ENCODE peak calls at places on chromosome 20, in eight cellular contexts. One of them, this sample, is unnamed. For H3K4me1, the result is how much of the 10 kb centered on the place peaks cover.

GRCh38 chr20:276620-277495 is 13.7 kb downstream of the C20orf96 start:
- DNase-seq in stomach: no peak
- DNase-seq in HCT116: no peak
- DNase-seq in breast epithelium: no peak
- DNase-seq in sigmoid colon: no peak
- DNase-seq in spleen: no peak
- DNase-seq in transverse colon: no peak
- DNase-seq in esophagus muscularis mucosa: no peak
- DNase-seq in this sample: no peak

GRCh38 chr20:313948-314347 is 11.4 kb upstream of the SOX12 start:
- DNase-seq in stomach: no peak
- DNase-seq in HCT116: no peak
- DNase-seq in breast epithelium: no peak
- DNase-seq in sigmoid colon: no peak
- DNase-seq in spleen: no peak
- DNase-seq in transverse colon: no peak
- DNase-seq in esophagus muscularis mucosa: no peak
- DNase-seq in this sample: no peak

GRCh38 chr20:62117658-62118057 is 4.6 kb upstream of the LSM14B start:
- DNase-seq in stomach: peak
- DNase-seq in HCT116: no peak
- DNase-seq in breast epithelium: no peak
- DNase-seq in sigmoid colon: no peak
- DNase-seq in spleen: peak
- DNase-seq in transverse colon: peak
- DNase-seq in esophagus muscularis mucosa: no peak
- DNase-seq in this sample: no peak

GRCh38 chr20:57025261-57025660 is 241.2 kb downstream of the BMP7 start:
- DNase-seq in stomach: no peak
- DNase-seq in HCT116: no peak
- DNase-seq in breast epithelium: no peak
- DNase-seq in sigmoid colon: no peak
- DNase-seq in spleen: no peak
- DNase-seq in transverse colon: no peak
- DNase-seq in esophagus muscularis mucosa: no peak
- DNase-seq in this sample: peak

GRCh38 chr20:34295284-34295683 is 7.9 kb downstream of the AHCY start:
- DNase-seq in stomach: no peak
- DNase-seq in HCT116: no peak
- DNase-seq in breast epithelium: no peak
- DNase-seq in sigmoid colon: no peak
- DNase-seq in spleen: no peak
- DNase-seq in transverse colon: no peak
- DNase-seq in esophagus muscularis mucosa: no peak
- DNase-seq in this sample: no peak

GRCh38 chr20:45111799-45112471 is 3.0 kb downstream of the WFDC5 start:
- DNase-seq in stomach: no peak
- DNase-seq in HCT116: no peak
- DNase-seq in breast epithelium: no peak
- DNase-seq in sigmoid colon: no peak
- DNase-seq in spleen: no peak
- DNase-seq in transverse colon: no peak
- DNase-seq in esophagus muscularis mucosa: peak
- DNase-seq in this sample: no peak

GRCh38 chr20:44706371-44707258 is 8.6 kb upstream of the CCN5 start:
- DNase-seq in stomach: no peak
- DNase-seq in HCT116: no peak
- DNase-seq in breast epithelium: no peak
- DNase-seq in sigmoid colon: peak
- DNase-seq in spleen: no peak
- DNase-seq in transverse colon: no peak
- DNase-seq in esophagus muscularis mucosa: no peak
- DNase-seq in this sample: no peak

GRCh38 chr20:36506253-36506652 is 35.1 kb upstream of the MYL9 start:
- DNase-seq in stomach: no peak
- DNase-seq in HCT116: no peak
- DNase-seq in breast epithelium: no peak
- DNase-seq in sigmoid colon: no peak
- DNase-seq in spleen: no peak
- DNase-seq in transverse colon: no peak
- DNase-seq in esophagus muscularis mucosa: no peak
- DNase-seq in this sample: no peak

GRCh38 chr20:39596554-39596953 is 634.4 kb downstream of the DHX35 start:
- DNase-seq in stomach: no peak
- DNase-seq in HCT116: no peak
- DNase-seq in breast epithelium: no peak
- DNase-seq in sigmoid colon: no peak
- DNase-seq in spleen: no peak
- DNase-seq in transverse colon: no peak
- DNase-seq in esophagus muscularis mucosa: no peak
- DNase-seq in this sample: no peak

GRCh38 chr20:64237316-64237715 is 18.2 kb upstream of the PCMTD2 start:
- DNase-seq in stomach: no peak
- DNase-seq in HCT116: no peak
- DNase-seq in breast epithelium: no peak
- DNase-seq in sigmoid colon: peak
- DNase-seq in spleen: peak
- DNase-seq in transverse colon: no peak
- DNase-seq in esophagus muscularis mucosa: no peak
- DNase-seq in this sample: no peak

GRCh38 chr20:13017883-13018535 is 9.2 kb downstream of the SPTLC3 start:
- DNase-seq in stomach: no peak
- DNase-seq in HCT116: no peak
- DNase-seq in breast epithelium: no peak
- DNase-seq in sigmoid colon: no peak
- DNase-seq in spleen: no peak
- DNase-seq in transverse colon: no peak
- DNase-seq in esophagus muscularis mucosa: no peak
- DNase-seq in this sample: no peak

GRCh38 chr20:2814587-2815051 is at the start of gene C20orf141:
- DNase-seq in stomach: no peak
- DNase-seq in HCT116: no peak
- DNase-seq in breast epithelium: no peak
- DNase-seq in sigmoid colon: no peak
- DNase-seq in spleen: no peak
- DNase-seq in transverse colon: peak
- DNase-seq in esophagus muscularis mucosa: no peak
- DNase-seq in this sample: no peak

GRCh38 chr20:21214431-21214830 is 88.5 kb downstream of the KIZ start:
- DNase-seq in stomach: no peak
- DNase-seq in HCT116: no peak
- DNase-seq in breast epithelium: no peak
- DNase-seq in sigmoid colon: no peak
- DNase-seq in spleen: no peak
- DNase-seq in transverse colon: no peak
- DNase-seq in esophagus muscularis mucosa: no peak
- DNase-seq in this sample: no peak

GRCh38 chr20:57409672-57410397 is 18.6 kb downstream of the RBM38 start:
- DNase-seq in stomach: no peak
- DNase-seq in HCT116: no peak
- DNase-seq in breast epithelium: no peak
- DNase-seq in sigmoid colon: no peak
- DNase-seq in spleen: peak
- DNase-seq in transverse colon: no peak
- DNase-seq in esophagus muscularis mucosa: no peak
- DNase-seq in this sample: no peak

GRCh38 chr20:32019156-32019510 is 8.9 kb downstream of the CCM2L start:
- DNase-seq in stomach: no peak
- DNase-seq in HCT116: no peak
- DNase-seq in breast epithelium: no peak
- DNase-seq in sigmoid colon: no peak
- DNase-seq in spleen: no peak
- DNase-seq in transverse colon: no peak
- DNase-seq in esophagus muscularis mucosa: no peak
- DNase-seq in this sample: no peak

GRCh38 chr20:31962741-31963140 is 5.2 kb upstream of the XKR7 start:
- DNase-seq in stomach: no peak
- DNase-seq in HCT116: no peak
- DNase-seq in breast epithelium: no peak
- DNase-seq in sigmoid colon: no peak
- DNase-seq in spleen: no peak
- DNase-seq in transverse colon: no peak
- DNase-seq in esophagus muscularis mucosa: no peak
- DNase-seq in this sample: no peak

GRCh38 chr20:46973801-46974200 is 79.2 kb downstream of the EYA2 start:
- DNase-seq in stomach: no peak
- DNase-seq in HCT116: no peak
- DNase-seq in breast epithelium: no peak
- DNase-seq in sigmoid colon: no peak
- DNase-seq in spleen: no peak
- DNase-seq in transverse colon: no peak
- DNase-seq in esophagus muscularis mucosa: no peak
- DNase-seq in this sample: no peak
- H3K4me1 ChIP-seq in stomach: under half
- H3K4me1 ChIP-seq in HCT116: under half
- H3K4me1 ChIP-seq in breast epithelium: under half
- H3K4me1 ChIP-seq in sigmoid colon: under half
- H3K4me1 ChIP-seq in spleen: under half
- H3K4me1 ChIP-seq in transverse colon: under half
- H3K4me1 ChIP-seq in esophagus muscularis mucosa: under half
- H3K4me1 ChIP-seq in this sample: under half

GRCh38 chr20:17795003-17795402 is 95.2 kb downstream of the BANF2 start:
- DNase-seq in stomach: no peak
- DNase-seq in HCT116: no peak
- DNase-seq in breast epithelium: no peak
- DNase-seq in sigmoid colon: no peak
- DNase-seq in spleen: no peak
- DNase-seq in transverse colon: no peak
- DNase-seq in esophagus muscularis mucosa: no peak
- DNase-seq in this sample: no peak

GRCh38 chr20:17797163-17797562 is 97.4 kb downstream of the BANF2 start:
- DNase-seq in stomach: no peak
- DNase-seq in HCT116: no peak
- DNase-seq in breast epithelium: no peak
- DNase-seq in sigmoid colon: no peak
- DNase-seq in spleen: no peak
- DNase-seq in transverse colon: no peak
- DNase-seq in esophagus muscularis mucosa: no peak
- DNase-seq in this sample: no peak

GRCh38 chr20:17797579-17797978 is 97.8 kb downstream of the BANF2 start:
- DNase-seq in stomach: no peak
- DNase-seq in HCT116: no peak
- DNase-seq in breast epithelium: no peak
- DNase-seq in sigmoid colon: no peak
- DNase-seq in spleen: no peak
- DNase-seq in transverse colon: no peak
- DNase-seq in esophagus muscularis mucosa: no peak
- DNase-seq in this sample: no peak

GRCh38 chr20:17795449-17796095 is 95.8 kb downstream of the BANF2 start:
- DNase-seq in stomach: no peak
- DNase-seq in HCT116: no peak
- DNase-seq in breast epithelium: no peak
- DNase-seq in sigmoid colon: no peak
- DNase-seq in spleen: no peak
- DNase-seq in transverse colon: no peak
- DNase-seq in esophagus muscularis mucosa: no peak
- DNase-seq in this sample: no peak

GRCh38 chr20:17796096-17796563 is 96.4 kb downstream of the BANF2 start:
- DNase-seq in stomach: peak
- DNase-seq in HCT116: no peak
- DNase-seq in breast epithelium: no peak
- DNase-seq in sigmoid colon: peak
- DNase-seq in spleen: no peak
- DNase-seq in transverse colon: no peak
- DNase-seq in esophagus muscularis mucosa: no peak
- DNase-seq in this sample: no peak
- TF ChIP-seq POLR2AphosphoS5 in stomach: no peak
- TF ChIP-seq POLR2AphosphoS5 in HCT116: no peak
- TF ChIP-seq POLR2AphosphoS5 in breast epithelium: peak
- TF ChIP-seq POLR2AphosphoS5 in sigmoid colon: peak
- TF ChIP-seq POLR2AphosphoS5 in spleen: no peak
- TF ChIP-seq POLR2AphosphoS5 in transverse colon: no peak
- TF ChIP-seq POLR2AphosphoS5 in esophagus muscularis mucosa: peak
- TF ChIP-seq POLR2AphosphoS5 in this sample: no peak

GRCh38 chr20:63159826-63160640 is 55.9 kb downstream of the YTHDF1 start:
- DNase-seq in stomach: no peak
- DNase-seq in HCT116: no peak
- DNase-seq in breast epithelium: no peak
- DNase-seq in sigmoid colon: no peak
- DNase-seq in spleen: peak
- DNase-seq in transverse colon: no peak
- DNase-seq in esophagus muscularis mucosa: no peak
- DNase-seq in this sample: no peak
- H3K4me1 ChIP-seq in stomach: under half
- H3K4me1 ChIP-seq in HCT116: under half
- H3K4me1 ChIP-seq in breast epithelium: under half
- H3K4me1 ChIP-seq in sigmoid colon: under half
- H3K4me1 ChIP-seq in spleen: under half
- H3K4me1 ChIP-seq in transverse colon: under half
- H3K4me1 ChIP-seq in esophagus muscularis mucosa: under half
- H3K4me1 ChIP-seq in this sample: under half

GRCh38 chr20:43666376-43667328 is at the start of gene MYBL2:
- DNase-seq in stomach: peak
- DNase-seq in HCT116: peak
- DNase-seq in breast epithelium: no peak
- DNase-seq in sigmoid colon: no peak
- DNase-seq in spleen: peak
- DNase-seq in transverse colon: peak
- DNase-seq in esophagus muscularis mucosa: no peak
- DNase-seq in this sample: no peak
- TF ChIP-seq POLR2AphosphoS5 in stomach: no peak
- TF ChIP-seq POLR2AphosphoS5 in HCT116: peak
- TF ChIP-seq POLR2AphosphoS5 in breast epithelium: no peak
- TF ChIP-seq POLR2AphosphoS5 in sigmoid colon: no peak
- TF ChIP-seq POLR2AphosphoS5 in spleen: peak
- TF ChIP-seq POLR2AphosphoS5 in transverse colon: no peak
- TF ChIP-seq POLR2AphosphoS5 in esophagus muscularis mucosa: no peak
- TF ChIP-seq POLR2AphosphoS5 in this sample: no peak